ENCODE peak calls at places on chromosomes 13 and 19, in four cellular contexts. F is brain microvascular endothelial cell, N is heart right ventricle, X is nephron progenitor cell. L is an unnamed sample.

GRCh38 chr19:3025516-3025890 is 3.6 kb downstream of the TLE2 start:
- DNase-seq in F (no peak), N (no peak), X (no peak), L (no peak)

GRCh38 chr19:8036438-8037099 is 16.0 kb upstream of the CCL25 start:
- DNase-seq in F (no peak), N (no peak), X (no peak), L (no peak)

GRCh38 chr13:69389899-69390298 is 717.7 kb upstream of the ATXN8OS start:
- DNase-seq in F (no peak), N (no peak), X (no peak), L (no peak)

GRCh38 chr13:51292000-51292550 is 47.4 kb upstream of the SERPINE3 start:
- DNase-seq in F (no peak), N (no peak), X (no peak), L (no peak)

GRCh38 chr19:19382118-19382517 is 23.4 kb upstream of the GATAD2A start:
- DNase-seq in F (no peak), N (no peak), X (no peak), L (no peak)

GRCh38 chr13:47256618-47257017 is 359.8 kb upstream of the HTR2A start:
- DNase-seq in F (peak; percentile 63), N (no peak), X (no peak), L (no peak)

GRCh38 chr19:40836754-40837429 is 13.4 kb downstream of the CYP2A6 start:
- DNase-seq in F (no peak), N (no peak), X (no peak), L (no peak)

GRCh38 chr19:54307389-54307788 is 5.6 kb downstream of the LILRA5 start:
- DNase-seq in F (no peak), N (no peak), X (no peak), L (no peak)

GRCh38 chr19:39017646-39018045 is 14.7 kb downstream of the FBXO27 start:
- DNase-seq in F (no peak), N (no peak), X (no peak), L (no peak)

GRCh38 chr13:74280093-74280794 is 146.0 kb upstream of the KLF12 start:
- DNase-seq in F (no peak), N (no peak), X (no peak), L (no peak)

GRCh38 chr19:41860419-41861097 is 503 bp downstream of the RPS19 start:
- DNase-seq in F (no peak), N (no peak), X (no peak), L (no peak)

GRCh38 chr13:87311165-87311564 is 360.0 kb upstream of the SLITRK5 start:
- DNase-seq in F (no peak), N (no peak), X (no peak), L (no peak)

GRCh38 chr19:29672933-29673336 is 7.7 kb downstream of the PLEKHF1 start:
- DNase-seq in F (no peak), N (no peak), X (no peak), L (no peak)

GRCh38 chr19:2014731-2015610 is 543 bp downstream of the BTBD2 start:
- DNase-seq in F (no peak), N (peak; percentile 46), X (peak; percentile 67), L (peak; percentile 88)

GRCh38 chr13:39119422-39119821 is 81.2 kb downstream of the NHLRC3 start:
- DNase-seq in F (no peak), N (no peak), X (no peak), L (no peak)

GRCh38 chr13:32212420-32212819 is 102.7 kb downstream of the ZAR1L start:
- DNase-seq in F (peak; percentile 72), N (no peak), X (no peak), L (no peak)

GRCh38 chr13:48908381-48909087 is 67.2 kb upstream of the FNDC3A start:
- DNase-seq in F (no peak), N (no peak), X (no peak), L (no peak)

L was measured in upper lobe of left lung.